ENCODE peak calls at places on chromosomes 13 and 19, in nine cellular contexts. J is CD8-positive, alpha-beta T cell; K is NCI-H524; M is putamen; L is Right ventricle myocardium inferior; X is activated T-cell treated with anti-CD3 and anti-CD28 coated beads, Interleukin-2, amount 50 U/mL, for 72 hours; N is HL-60; Z is stimulated activated CD4-positive, alpha-beta T cell treated with anti-CD3 and anti-CD28 coated beads, Interleukin-15, amount 100 ng/mL, for 24 hours; R is dorsolateral prefrontal cortex. S is an unnamed sample.
A peak's percentile ranks its signal among the peaks of the same experiment; 100 is the strongest.

GRCh38 chr19:39032164-39032918 is at the start of gene FBXO27:
- DNase-seq in J (no peak), K (peak; percentile 35), M (peak; percentile 28), L (no peak), X (peak; percentile 8), N (no peak), Z (peak; percentile 16), R (peak; percentile 66), S (peak; percentile 80)

GRCh38 chr19:2291185-2291751 is 9.3 kb upstream of the PEAK3 start:
- DNase-seq in J (no peak), K (peak; percentile 80), M (no peak), L (no peak), X (no peak), N (no peak), Z (no peak), R (no peak), S (no peak)

GRCh38 chr19:39297931-39298634 is 1.9 kb downstream of the IFNL1 start:
- DNase-seq in J (peak; percentile 44), K (no peak), M (no peak), L (no peak), X (peak; percentile 71), N (no peak), Z (peak; percentile 32), R (no peak), S (no peak)

GRCh38 chr19:16070366-16070990 is 5.8 kb upstream of the TPM4 start:
- DNase-seq in J (peak; percentile 67), K (no peak), M (no peak), L (peak; percentile 84), X (peak; percentile 90), N (peak; percentile 84), Z (peak; percentile 85), R (no peak), S (no peak)

GRCh38 chr19:2540646-2541454 is 64.9 kb downstream of the GADD45B start:
- DNase-seq in J (no peak), K (no peak), M (no peak), L (peak; percentile 94), X (no peak), N (no peak), Z (no peak), R (no peak), S (no peak)

GRCh38 chr13:48624858-48625257 is 28.9 kb upstream of the CYSLTR2 start:
- DNase-seq in J (no peak), K (no peak), M (peak; percentile 6), L (no peak), X (no peak), N (peak; percentile 30), Z (no peak), R (no peak), S (no peak)

GRCh38 chr19:2207991-2208860 is 27.9 kb downstream of the PLEKHJ1 start:
- DNase-seq in J (no peak), K (no peak), M (no peak), L (no peak), X (peak; percentile 28), N (no peak), Z (peak; percentile 30), R (no peak), S (no peak)

GRCh38 chr13:44140146-44140545 is 233.5 kb upstream of the SERP2 start:
- DNase-seq in J (no peak), K (no peak), M (no peak), L (no peak), X (no peak), N (no peak), Z (no peak), R (no peak), S (no peak)

GRCh38 chr13:113118328-113119021 is 4.1 kb upstream of the F10 start:
- DNase-seq in J (no peak), K (no peak), M (no peak), L (no peak), X (no peak), N (no peak), Z (no peak), R (peak; percentile 17), S (no peak)

GRCh38 chr13:26307701-26308100 is 53.8 kb downstream of the CDK8 start:
- DNase-seq in J (no peak), K (no peak), M (no peak), L (no peak), X (no peak), N (no peak), Z (no peak), R (no peak), S (no peak)

GRCh38 chr13:21399741-21400140 is 59.4 kb downstream of the ZDHHC20 start:
- DNase-seq in J (no peak), K (no peak), M (no peak), L (no peak), X (no peak), N (no peak), Z (no peak), R (no peak), S (no peak)

GRCh38 chr19:14961956-14962685 is 17.5 kb downstream of the SLC1A6 start:
- DNase-seq in J (no peak), K (no peak), M (no peak), L (no peak), X (no peak), N (no peak), Z (no peak), R (no peak), S (no peak)